ENCODE peak calls at places on chromosomes 13 and 19, in ten cellular contexts. N is GM23248; Y is stimulated activated CD4-positive, alpha-beta T cell treated with anti-CD3 and anti-CD28 coated beads, Interleukin-4, amount 100 ng/mL, for 1 hour; T is anterior cingulate cortex; X is NCI-H2227 treated with DMSO at 0.1 percent for 48 hours; O is body of pancreas; K is HS-5; Q is posterior cingulate gyrus; D is stimulated activated CD8-positive, alpha-beta memory T cell treated with anti-CD3 and anti-CD28 coated beads, Interleukin-4, amount 100 ng/mL, for 24 hours; M is effector memory CD8-positive, alpha-beta T cell. P is an unnamed sample.

GRCh38 chr13:95614641-95615245 is 29.8 kb downstream of the DZIP1 start:
- DNase-seq in X (no peak), T (no peak), D (no peak), Y (no peak), M (no peak), N (no peak), K (no peak), O (peak), Q (no peak), P (no peak)

GRCh38 chr19:31319465-31319864 is 29.8 kb downstream of the TSHZ3 start:
- DNase-seq in K (no peak), D (no peak), Y (no peak), X (no peak), N (no peak), T (no peak), O (no peak), Q (no peak), M (no peak), P (no peak)

GRCh38 chr19:53881482-53882390 is at the start of gene PRKCG:
- DNase-seq in T (peak), Y (peak), O (peak), M (peak), Q (no peak), X (peak), K (no peak), N (peak), D (peak), P (peak)

GRCh38 chr13:97856001-97856675 is 97.3 kb upstream of the IPO5 start:
- DNase-seq in Q (no peak), D (no peak), Y (no peak), M (no peak), N (peak), X (no peak), K (no peak), T (no peak), O (peak), P (peak)

GRCh38 chr19:12485571-12485970 is 955 bp upstream of the ZNF709 start:
- DNase-seq in Q (no peak), X (no peak), O (no peak), M (no peak), D (no peak), Y (no peak), N (no peak), T (no peak), K (no peak), P (no peak)

GRCh38 chr13:110176431-110176830 is 130.5 kb downstream of the COL4A1 start:
- DNase-seq in O (no peak), K (no peak), T (no peak), D (no peak), X (no peak), N (no peak), M (no peak), Q (no peak), Y (no peak), P (no peak)

GRCh38 chr13:81224502-81224833 is 883.5 kb upstream of the SPRY2 start:
- DNase-seq in X (no peak), Y (no peak), M (no peak), Q (no peak), N (no peak), K (no peak), T (no peak), D (no peak), O (no peak), P (no peak)

GRCh38 chr19:3720533-3720917 is 12.3 kb downstream of the TJP3 start:
- DNase-seq in O (no peak), Q (no peak), M (no peak), T (no peak), X (no peak), D (no peak), Y (no peak), K (no peak), N (no peak), P (no peak)

GRCh38 chr13:76936736-76937135 is 11.6 kb upstream of the ACOD1 start:
- DNase-seq in Q (no peak), K (no peak), O (no peak), N (peak), T (no peak), X (no peak), Y (no peak), D (no peak), M (no peak), P (no peak)

GRCh38 chr19:45716314-45717130 is 14.2 kb downstream of the FBXO46 start:
- DNase-seq in T (no peak), D (no peak), K (no peak), N (peak), M (no peak), Q (no peak), O (peak), X (peak), Y (peak), P (peak)